ENCODE peak calls at places on chromosome 18, in eight cellular contexts. J is K562, M is heart left ventricle, U is tibial artery, Q is fibroblast of lung, N is ovary, S is spleen, C is GM23248. L is an unnamed sample. For H3K4me1 and H3K9me3, the result is how much of the 10 kb centered on the place peaks cover.

GRCh38 chr18:40911582-40912254 is 1043.3 kb upstream of the PIK3C3 start:
- DNase-seq in J (no peak), M (no peak), U (no peak), Q (peak), N (no peak), S (no peak), C (peak), L (no peak)

GRCh38 chr18:30675905-30676620 is 366.5 kb downstream of the DSC3 start:
- DNase-seq in J (peak), M (no peak), U (no peak), Q (no peak), N (no peak), S (no peak), C (no peak), L (no peak)

GRCh38 chr18:36849288-36850011 is 20.5 kb downstream of the KIAA1328 start:
- DNase-seq in J (no peak), M (no peak), U (no peak), Q (peak), N (no peak), S (no peak), C (peak), L (no peak)

GRCh38 chr18:67525328-67526110 is 9.0 kb upstream of the DSEL start:
- DNase-seq in J (no peak), M (peak), U (peak), Q (peak), N (peak), S (no peak), C (peak), L (no peak)

GRCh38 chr18:46555724-46556123 is 101.3 kb downstream of the LOXHD1 start:
- DNase-seq in J (peak), M (no peak), U (no peak), Q (no peak), N (no peak), S (no peak), C (peak), L (no peak)

GRCh38 chr18:9535430-9535972 is 60.2 kb downstream of the RALBP1 start:
- DNase-seq in J (no peak), M (no peak), U (peak), Q (peak), N (peak), S (no peak), C (peak), L (peak)

GRCh38 chr18:35611518-35611917 is 30.0 kb downstream of the GALNT1 start:
- DNase-seq in J (no peak), M (no peak), U (no peak), Q (no peak), N (no peak), S (no peak), C (no peak), L (no peak)

GRCh38 chr18:56748698-56749268 is 97.6 kb downstream of the WDR7 start:
- DNase-seq in J (peak), M (no peak), U (no peak), Q (peak), N (no peak), S (no peak), C (peak), L (no peak)

GRCh38 chr18:24016643-24017042 is 2.1 kb downstream of the TTC39C start:
- DNase-seq in J (no peak), M (no peak), U (no peak), Q (no peak), N (no peak), S (no peak), C (peak), L (no peak)

GRCh38 chr18:1513519-1513918 is 608.8 kb downstream of the ADCYAP1 start:
- DNase-seq in J (peak), M (no peak), U (no peak), Q (no peak), N (no peak), S (no peak), C (peak), L (no peak)

GRCh38 chr18:31203794-31204148 is 41.1 kb upstream of the DSC1 start:
- DNase-seq in J (no peak), M (no peak), U (no peak), Q (no peak), N (no peak), S (no peak), C (no peak), L (no peak)

GRCh38 chr18:62281684-62282083 is 43.4 kb upstream of the TNFRSF11A start:
- DNase-seq in J (no peak), M (no peak), U (no peak), Q (peak), N (no peak), S (no peak), C (peak), L (no peak)

GRCh38 chr18:60020107-60020925 is 120.5 kb downstream of the PMAIP1 start:
- DNase-seq in J (no peak), M (no peak), U (no peak), Q (peak), N (no peak), S (no peak), C (peak), L (no peak)

GRCh38 chr18:7754258-7754657 is 187.1 kb downstream of the PTPRM start:
- DNase-seq in J (no peak), M (no peak), U (no peak), Q (no peak), N (no peak), S (no peak), C (no peak), L (no peak)

GRCh38 chr18:62767321-62767720 is 52.0 kb downstream of the PHLPP1 start:
- DNase-seq in J (no peak), M (no peak), U (no peak), Q (peak), N (no peak), S (no peak), C (peak), L (no peak)

GRCh38 chr18:47150824-47151366 is 595 bp upstream of the HDHD2 start:
- DNase-seq in J (peak), M (peak), U (no peak), Q (no peak), N (peak), S (peak), C (no peak), L (no peak)

GRCh38 chr18:53909668-53910067 is 314.8 kb downstream of the MBD2 start:
- DNase-seq in J (peak), M (no peak), U (no peak), Q (no peak), N (no peak), S (no peak), C (peak), L (no peak)

GRCh38 chr18:27838230-27838629 is 338.7 kb downstream of the CDH2 start:
- DNase-seq in J (no peak), M (no peak), U (no peak), Q (no peak), N (no peak), S (no peak), C (peak), L (no peak)

GRCh38 chr18:56637897-56638231 is 528 bp downstream of the TXNL1 start:
- DNase-seq in J (no peak), M (no peak), U (no peak), Q (peak), N (no peak), S (no peak), C (no peak), L (peak)

GRCh38 chr18:2880473-2880872 is 33.7 kb downstream of the EMILIN2 start:
- DNase-seq in J (no peak), M (no peak), U (no peak), Q (no peak), N (no peak), S (no peak), C (peak), L (no peak)

GRCh38 chr18:32333781-32334180 is 136.9 kb downstream of the GAREM1 start:
- DNase-seq in J (no peak), M (peak), U (no peak), Q (peak), N (no peak), S (no peak), C (no peak), L (no peak)

GRCh38 chr18:44098551-44099098 is 582.1 kb upstream of the SETBP1 start:
- DNase-seq in J (no peak), M (no peak), U (no peak), Q (peak), N (no peak), S (no peak), C (peak), L (no peak)

GRCh38 chr18:62586148-62586774 is 63.4 kb downstream of the ZCCHC2 start:
- DNase-seq in J (peak), M (peak), U (peak), Q (peak), N (peak), S (peak), C (peak), L (peak)

GRCh38 chr18:41751161-41751560 is 203.9 kb upstream of the PIK3C3 start:
- DNase-seq in J (no peak), M (no peak), U (no peak), Q (no peak), N (no peak), S (no peak), C (no peak), L (no peak)

GRCh38 chr18:47149457-47150028 is 757 bp downstream of the HDHD2 start:
- DNase-seq in J (peak), M (peak), U (no peak), Q (no peak), N (no peak), S (no peak), C (peak), L (no peak)

GRCh38 chr18:8380006-8380405 is 229.2 kb upstream of the RAB12 start:
- DNase-seq in J (no peak), M (no peak), U (no peak), Q (no peak), N (no peak), S (no peak), C (no peak), L (no peak)

GRCh38 chr18:44630118-44630517 is 50.6 kb upstream of the SETBP1 start:
- DNase-seq in J (no peak), M (no peak), U (no peak), Q (no peak), N (no peak), S (no peak), C (no peak), L (no peak)

GRCh38 chr18:903703-904102 is 968 bp upstream of the ADCYAP1 start:
- DNase-seq in J (peak), M (peak), U (peak), Q (peak), N (peak), S (no peak), C (peak), L (peak)

GRCh38 chr18:4400911-4401310 is 54.2 kb downstream of the DLGAP1 start:
- DNase-seq in J (no peak), M (no peak), U (no peak), Q (no peak), N (no peak), S (no peak), C (no peak), L (no peak)

GRCh38 chr18:647304-647703 is 10.1 kb upstream of the TYMS start:
- DNase-seq in J (no peak), M (no peak), U (no peak), Q (no peak), N (no peak), S (no peak), C (no peak), L (no peak)

GRCh38 chr18:54090856-54091255 is 133.6 kb downstream of the MBD2 start:
- DNase-seq in J (no peak), M (no peak), U (no peak), Q (no peak), N (no peak), S (no peak), C (peak), L (no peak)

GRCh38 chr18:77000527-77000926 is 132.1 kb downstream of the MBP start:
- DNase-seq in J (peak), M (peak), U (no peak), Q (peak), N (peak), S (peak), C (peak), L (peak)

GRCh38 chr18:36592282-36592681 is 236.5 kb downstream of the TPGS2 start:
- DNase-seq in J (no peak), M (no peak), U (no peak), Q (no peak), N (no peak), S (no peak), C (peak), L (no peak)

GRCh38 chr18:40897884-40898283 is 1057.2 kb upstream of the PIK3C3 start:
- DNase-seq in J (no peak), M (no peak), U (no peak), Q (no peak), N (no peak), S (no peak), C (no peak), L (no peak)

GRCh38 chr18:33761363-33761762 is 183.3 kb downstream of the ASXL3 start:
- DNase-seq in J (no peak), M (no peak), U (peak), Q (peak), N (peak), S (no peak), C (peak), L (no peak)

GRCh38 chr18:3683483-3683882 is 233.5 kb downstream of the TGIF1 start:
- DNase-seq in J (no peak), M (no peak), U (no peak), Q (no peak), N (no peak), S (no peak), C (peak), L (no peak)

GRCh38 chr18:32868424-32868823 is 95.6 kb upstream of the KLHL14 start:
- DNase-seq in J (no peak), M (no peak), U (no peak), Q (no peak), N (no peak), S (no peak), C (no peak), L (no peak)

GRCh38 chr18:42883177-42883576 is 232.3 kb downstream of the RIT2 start:
- DNase-seq in J (no peak), M (no peak), U (no peak), Q (no peak), N (no peak), S (no peak), C (no peak), L (no peak)
- H3K4me1 ChIP-seq in J (under half), M (under half), U (under half), Q (under half), N (under half), S (under half), C (under half), L (under half)

DNA sequence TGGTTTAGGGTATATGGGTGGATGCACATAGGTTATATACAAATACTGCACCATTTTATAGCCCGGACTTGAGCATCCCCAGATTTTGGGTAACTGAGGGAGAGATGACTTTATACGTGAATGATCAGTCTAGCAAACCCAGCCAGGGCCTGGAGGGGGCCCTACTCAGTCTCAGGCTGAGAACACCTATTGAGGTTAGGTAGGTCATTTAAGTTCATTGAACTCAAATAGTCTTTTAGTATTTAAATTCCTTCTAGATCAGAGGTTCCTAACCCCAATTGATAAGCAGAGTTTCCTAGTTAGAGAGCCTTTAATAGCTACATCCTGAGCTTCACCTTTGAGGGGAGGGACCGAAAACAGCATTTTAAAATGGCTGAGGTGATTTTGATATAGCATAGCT is 487.0 kb downstream of the DCC start:
- DNase-seq in J (no peak), M (no peak), U (no peak), Q (no peak), N (no peak), S (no peak), C (no peak), L (no peak)
- H3K9me3 ChIP-seq in J (under half), M (under half), U (under half), Q (under half), N (under half), S (under half), C (under half), L (under half)

DNA sequence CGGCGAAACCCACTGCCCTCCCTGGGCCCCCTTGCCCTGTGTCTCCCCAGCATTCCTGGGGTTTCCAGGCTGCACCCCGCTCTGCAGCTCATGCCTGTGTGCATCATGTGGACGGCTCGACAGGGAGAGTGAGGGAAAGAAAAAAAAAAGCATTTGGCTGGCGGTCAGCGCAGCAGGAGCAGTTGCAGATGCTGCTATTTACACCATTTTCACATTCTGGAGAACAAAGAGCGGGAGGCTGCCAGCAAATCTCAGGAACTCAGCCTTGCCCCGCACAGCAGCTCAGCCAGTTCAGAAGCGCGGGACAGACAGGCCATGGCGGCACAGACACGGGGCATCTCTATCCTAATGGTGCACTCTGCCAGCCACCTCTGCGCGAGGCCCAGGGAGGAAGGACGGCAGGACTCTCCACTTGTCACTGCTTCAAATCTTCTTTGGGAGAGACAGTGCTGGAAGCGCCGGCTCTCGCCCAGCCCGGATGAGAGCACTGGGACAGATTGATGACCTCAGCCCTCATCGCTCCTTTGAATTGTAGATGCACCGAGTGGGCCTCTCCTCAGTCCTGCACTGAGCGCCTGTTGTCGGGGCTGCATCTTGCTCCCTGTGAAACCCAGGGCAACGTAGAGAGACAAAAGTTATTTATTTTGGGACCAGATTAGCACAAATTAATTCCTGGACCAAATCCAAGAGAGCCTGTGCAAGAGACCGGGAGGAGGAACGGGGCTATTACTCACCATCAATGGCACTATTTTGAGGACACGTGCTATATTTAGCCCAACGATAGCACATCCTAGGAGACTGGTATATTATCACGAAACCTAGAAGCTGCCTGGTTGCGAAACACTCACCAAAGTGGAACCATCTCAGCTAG is 211.3 kb upstream of the SMIM21 start:
- DNase-seq in J (no peak), M (peak), U (no peak), Q (peak), N (peak), S (no peak), C (peak), L (no peak)
- H3K4me3 ChIP-seq in J (no peak), M (peak), U (peak), Q (peak), N (peak), S (no peak), C (peak), L (no peak)

GRCh38 chr18:12651651-12652050 is 6.3 kb downstream of the SPIRE1 start:
- DNase-seq in J (no peak), M (no peak), U (no peak), Q (no peak), N (no peak), S (no peak), C (no peak), L (no peak)
- H3K4me1 ChIP-seq in J (under half), M (under half), U (under half), Q (under half), N (under half), S (under half), C (under half), L (under half)

GRCh38 chr18:61189376-61189775 is 143.9 kb upstream of the CDH20 start:
- DNase-seq in J (no peak), M (no peak), U (no peak), Q (no peak), N (no peak), S (no peak), C (no peak), L (no peak)
- H3K9me3 ChIP-seq in J (under half), M (under half), U (under half), Q (under half), N (under half), S (under half), C (under half), L (under half)

DNA sequence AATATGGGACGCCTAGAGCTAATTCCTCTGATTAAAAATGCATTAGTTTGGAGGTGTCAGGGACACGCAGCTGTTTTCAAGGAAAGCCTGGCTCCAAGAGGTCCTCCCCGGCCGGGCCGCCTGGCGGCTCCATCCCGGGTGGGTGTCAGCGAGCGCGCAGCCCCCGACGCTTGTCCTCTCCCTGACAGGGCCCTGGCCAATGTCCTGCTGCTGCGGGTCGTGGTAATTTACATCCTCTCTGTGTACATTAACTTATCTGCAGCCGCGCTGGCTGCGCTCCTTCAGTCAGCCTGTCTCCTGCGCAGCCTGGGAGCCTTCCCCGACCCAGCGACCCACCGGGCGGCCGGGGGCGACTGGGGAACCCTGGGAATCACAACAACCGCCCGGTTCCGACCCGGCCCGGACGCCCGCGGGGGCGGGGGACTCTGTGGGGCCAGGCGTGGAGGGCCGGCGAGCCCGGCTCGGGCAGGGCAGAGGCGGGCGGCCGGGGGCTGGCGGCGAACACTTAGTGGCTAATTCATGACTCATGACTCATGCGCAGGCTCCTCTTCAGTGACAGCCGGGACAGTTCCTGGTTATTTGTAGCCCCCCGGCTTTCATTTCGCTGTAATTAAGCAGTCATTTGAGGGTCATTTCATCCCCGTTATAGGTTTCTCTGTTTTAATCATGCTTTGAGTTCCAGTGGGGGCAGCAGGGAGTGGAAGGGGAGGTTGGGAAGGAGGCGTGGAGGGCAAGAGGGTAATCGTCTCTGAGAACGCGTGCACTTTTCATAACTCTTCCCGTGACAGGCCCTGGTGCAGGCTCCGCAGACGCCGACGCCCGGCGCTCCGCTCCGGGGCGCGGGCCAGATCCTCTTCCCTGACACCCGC is 141.9 kb upstream of the CTAGE1 start:
- DNase-seq in J (peak), M (peak), U (peak), Q (peak), N (peak), S (peak), C (peak), L (peak)
- H3K4me3 ChIP-seq in J (peak), M (peak), U (peak), Q (peak), N (peak), S (peak), C (peak), L (peak)

GRCh38 chr18:75360206-75360605 is 67.3 kb downstream of the SMIM21 start:
- DNase-seq in J (no peak), M (no peak), U (no peak), Q (no peak), N (peak), S (no peak), C (no peak), L (no peak)
- H3K4me1 ChIP-seq in J (under half), M (under half), U (under half), Q (under half), N (under half), S (under half), C (under half), L (under half)

DNA sequence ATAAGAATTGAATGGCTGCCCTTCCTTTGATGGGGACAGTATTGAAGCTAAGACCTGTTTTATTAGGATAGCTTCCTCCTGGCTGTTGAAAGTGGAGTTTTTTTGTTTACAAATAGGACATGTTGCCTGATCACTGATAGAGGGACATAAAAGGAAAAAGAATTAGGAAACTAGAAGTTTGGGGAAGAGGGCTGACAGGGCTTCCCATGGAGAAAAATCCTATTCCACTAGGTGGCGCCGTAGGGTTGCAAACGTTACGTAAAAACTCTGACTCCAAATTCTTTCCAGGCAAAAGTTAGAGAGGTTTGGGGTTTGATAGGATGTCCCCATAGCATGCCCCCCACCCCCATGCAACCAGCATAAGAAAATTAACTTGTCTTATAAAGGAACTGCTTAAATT is 11.1 kb upstream of the RBFA start:
- DNase-seq in J (no peak), M (no peak), U (no peak), Q (no peak), N (no peak), S (no peak), C (peak), L (no peak)
- H3K9me3 ChIP-seq in J (under half), M (half or more), U (under half), Q (under half), N (half or more), S (half or more), C (under half), L (under half)

GRCh38 chr18:69172046-69172445 is 228.6 kb upstream of the DOK6 start:
- DNase-seq in J (no peak), M (no peak), U (no peak), Q (no peak), N (no peak), S (no peak), C (peak), L (no peak)
- H3K4me3 ChIP-seq in J (no peak), M (no peak), U (no peak), Q (no peak), N (no peak), S (no peak), C (no peak), L (no peak)